ENCODE peak calls at places on chromosomes 4 and X, in five cellular contexts. M is AG04450, R is SK-N-SH, X is adrenal gland, I is neural progenitor cell. F is an unnamed sample. For H3K9me3, the result is how much of the 10 kb centered on the place peaks cover.

GRCh38 chr4:182916483-182917181 is 554 bp downstream of the DCTD start:
- DNase-seq in M (no peak), R (no peak), X (peak), I (no peak), F (peak)

GRCh38 chr4:183450108-183450507 is 5.7 kb downstream of the CDKN2AIP start:
- DNase-seq in M (no peak), R (no peak), X (no peak), I (no peak), F (no peak)

GRCh38 chrX:19121898-19122640 is at the start of gene ADGRG2:
- DNase-seq in M (no peak), R (peak), X (peak), I (peak), F (peak)

GRCh38 chr4:39660045-39660444 is 21.4 kb upstream of the SMIM14 start:
- DNase-seq in M (no peak), R (no peak), X (peak), I (no peak), F (no peak)

GRCh38 chr4:153661215-153661822 is 22.8 kb upstream of the TLR2 start:
- DNase-seq in M (no peak), R (no peak), X (no peak), I (no peak), F (no peak)

GRCh38 chrX:154002215-154002719 is 17.4 kb downstream of the IRAK1 start:
- DNase-seq in M (no peak), R (no peak), X (peak), I (peak), F (no peak)

GRCh38 chrX:110317079-110317819 is 636 bp downstream of the AMMECR1 start:
- DNase-seq in M (no peak), R (peak), X (peak), I (peak), F (peak)

GRCh38 chr4:2465032-2465431 is 3.9 kb upstream of the RNF4 start:
- DNase-seq in M (no peak), R (no peak), X (peak), I (no peak), F (no peak)

GRCh38 chr4:2934077-2934812 is 29.0 kb downstream of the NOP14 start:
- DNase-seq in M (no peak), R (no peak), X (peak), I (peak), F (no peak)

GRCh38 chr4:100816646-100817045 is 298.8 kb upstream of the EMCN start:
- DNase-seq in M (no peak), R (no peak), X (no peak), I (no peak), F (no peak)

GRCh38 chr4:81504685-81505598 is 33.2 kb upstream of the RASGEF1B start:
- DNase-seq in M (no peak), R (no peak), X (peak), I (no peak), F (peak)

GRCh38 chr4:83204731-83205130 is 79.9 kb downstream of the COQ2 start:
- DNase-seq in M (no peak), R (no peak), X (no peak), I (no peak), F (no peak)

GRCh38 chr4:83208371-83208770 is 76.2 kb downstream of the COQ2 start:
- DNase-seq in M (no peak), R (no peak), X (no peak), I (no peak), F (no peak)

GRCh38 chr4:83207497-83208105 is 77.0 kb downstream of the COQ2 start:
- DNase-seq in M (peak), R (no peak), X (no peak), I (no peak), F (no peak)

GRCh38 chr4:83208776-83209365 is 75.7 kb downstream of the COQ2 start:
- DNase-seq in M (no peak), R (no peak), X (no peak), I (no peak), F (peak)

GRCh38 chr4:83205760-83206159 is 78.8 kb downstream of the COQ2 start:
- DNase-seq in M (no peak), R (no peak), X (no peak), I (no peak), F (no peak)
- TF ChIP-seq CTCF in M (no peak), R (no peak), X (no peak), I (no peak), F (no peak)

GRCh38 chr4:1255699-1256098 is 6.8 kb upstream of the CTBP1 start:
- DNase-seq in M (no peak), R (no peak), X (no peak), I (no peak), F (no peak)

GRCh38 chr4:1258457-1258856 is 9.5 kb upstream of the CTBP1 start:
- DNase-seq in M (no peak), R (no peak), X (no peak), I (no peak), F (no peak)

GRCh38 chr4:1253831-1254230 is 4.9 kb upstream of the CTBP1 start:
- DNase-seq in M (no peak), R (no peak), X (no peak), I (no peak), F (no peak)

GRCh38 chr4:1252928-1253492 is 4.1 kb upstream of the CTBP1 start:
- DNase-seq in M (no peak), R (no peak), X (no peak), I (no peak), F (no peak)

DNA sequence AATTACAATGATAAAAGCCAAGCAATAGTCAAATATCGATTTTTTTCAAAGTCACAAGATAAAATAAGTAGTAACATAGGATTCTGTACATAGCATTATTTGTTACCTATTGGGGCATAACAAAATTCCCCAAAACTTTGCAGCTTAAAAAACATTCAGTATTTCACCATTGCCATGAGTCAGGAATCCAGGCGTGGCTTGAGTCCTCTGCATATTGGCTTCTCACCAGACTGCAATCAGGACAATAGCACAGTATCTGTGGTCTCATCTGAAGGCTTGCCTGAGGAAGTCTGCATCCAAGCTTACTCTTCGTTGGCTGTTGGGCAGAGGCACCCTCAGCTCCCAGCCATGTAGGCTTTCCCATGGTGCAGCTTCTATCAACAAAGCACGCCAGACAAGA is 6.2 kb upstream of the CTBP1 start:
- DNase-seq in M (no peak), R (no peak), X (no peak), I (no peak), F (no peak)
- H3K9me3 ChIP-seq in M (under half), R (under half), X (under half), I (under half), F (under half)

GRCh38 chr4:112277705-112278448 is 7.8 kb downstream of the TIFA start:
- DNase-seq in M (no peak), R (no peak), X (no peak), I (no peak), F (no peak)

GRCh38 chr4:112277220-112277619 is 8.5 kb downstream of the TIFA start:
- DNase-seq in M (no peak), R (no peak), X (no peak), I (no peak), F (no peak)

GRCh38 chr4:112280657-112281056 is 5.0 kb downstream of the TIFA start:
- DNase-seq in M (no peak), R (no peak), X (no peak), I (no peak), F (no peak)

GRCh38 chr4:112279025-112279881 is 6.5 kb downstream of the TIFA start:
- DNase-seq in M (no peak), R (no peak), X (no peak), I (no peak), F (no peak)

GRCh38 chr4:112279882-112280315 is 5.8 kb downstream of the TIFA start:
- DNase-seq in M (no peak), R (no peak), X (no peak), I (peak), F (no peak)
- H3K4me3 ChIP-seq in M (no peak), R (no peak), X (no peak), I (no peak), F (no peak)

GRCh38 chrX:23908219-23909003 is 605 bp downstream of the CXorf58 start:
- DNase-seq in M (no peak), R (no peak), X (peak), I (no peak), F (peak)
- TF ChIP-seq CTCF in M (peak), R (peak), X (no peak), I (peak), F (peak)

GRCh38 chr4:150302553-150302952 is 224.3 kb downstream of the DCLK2 start:
- DNase-seq in M (peak), R (no peak), X (peak), I (no peak), F (no peak)
- H3K9me3 ChIP-seq in M (under half), R (under half), X (under half), I (under half), F (under half)

DNA sequence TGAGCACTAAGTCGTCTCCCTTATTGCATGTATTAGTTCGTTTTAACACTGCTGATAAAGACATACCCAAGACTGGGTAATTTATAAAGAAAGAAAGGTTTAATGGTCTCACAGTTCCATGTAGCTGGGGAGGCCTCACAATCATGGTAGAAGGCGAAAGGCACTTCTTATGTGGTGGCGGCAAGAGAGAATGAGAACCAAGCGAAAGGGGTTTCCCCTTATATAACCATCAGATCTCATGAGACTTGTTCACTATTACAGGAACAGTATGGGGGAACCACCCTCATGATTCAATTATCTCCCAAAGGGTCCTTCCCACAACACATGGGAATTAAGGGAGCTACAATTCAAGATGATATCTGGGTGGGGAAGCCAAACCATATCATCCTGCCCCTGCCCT is 85.1 kb downstream of the LINC00632 start:
- DNase-seq in M (no peak), R (no peak), X (no peak), I (no peak), F (no peak)
- H3K4me3 ChIP-seq in M (no peak), R (no peak), X (no peak), I (no peak), F (no peak)